ENCODE peak calls at places on chromosome 19, in five cellular contexts. L is uterus, I is Peyer's patch, C is tibial nerve, A is transverse colon. J is an unnamed sample.

GRCh38 chr19:43634877-43635560 is 4.6 kb downstream of the CADM4 start:
- DNase-seq in L (no peak), I (no peak), C (no peak), A (no peak), J (no peak)

GRCh38 chr19:15421726-15422260 is 3.0 kb upstream of the AKAP8L start:
- DNase-seq in L (no peak), I (peak), C (no peak), A (no peak), J (no peak)

GRCh38 chr19:6186435-6186834 is 51.0 kb downstream of the ACSBG2 start:
- DNase-seq in L (no peak), I (no peak), C (peak), A (no peak), J (no peak)

GRCh38 chr19:47581605-47582319 is 8.8 kb upstream of the ZNF541 start:
- DNase-seq in L (no peak), I (no peak), C (no peak), A (no peak), J (no peak)

GRCh38 chr19:32809254-32809653 is 60.3 kb downstream of the SLC7A9 start:
- DNase-seq in L (no peak), I (no peak), C (no peak), A (no peak), J (no peak)

GRCh38 chr19:16033136-16033530 is 43.2 kb upstream of the TPM4 start:
- DNase-seq in L (no peak), I (no peak), C (no peak), A (no peak), J (no peak)

GRCh38 chr19:33515921-33516320 is 5.7 kb downstream of the PEPD start:
- DNase-seq in L (no peak), I (no peak), C (no peak), A (no peak), J (no peak)

GRCh38 chr19:29665826-29666633 is 769 bp downstream of the PLEKHF1 start:
- DNase-seq in L (peak), I (no peak), C (no peak), A (peak), J (no peak)

GRCh38 chr19:31257025-31257424 is 92.2 kb downstream of the TSHZ3 start:
- DNase-seq in L (no peak), I (no peak), C (no peak), A (no peak), J (no peak)

GRCh38 chr19:5718579-5719273 is 1.2 kb downstream of the LONP1 start:
- DNase-seq in L (no peak), I (no peak), C (no peak), A (no peak), J (no peak)

GRCh38 chr19:49809155-49809986 is 3.7 kb downstream of the FUZ start:
- DNase-seq in L (peak), I (no peak), C (peak), A (peak), J (no peak)

GRCh38 chr19:43524922-43525835 is 1.8 kb downstream of the ETHE1 start:
- DNase-seq in L (peak), I (peak), C (peak), A (peak), J (peak)

GRCh38 chr19:16117594-16118033 is 5.9 kb downstream of the RAB8A start:
- DNase-seq in L (no peak), I (no peak), C (no peak), A (peak), J (no peak)

GRCh38 chr19:751501-752341 is 809 bp downstream of the MISP start:
- DNase-seq in L (no peak), I (peak), C (no peak), A (peak), J (peak)

GRCh38 chr19:1205114-1206062 is at the start of gene STK11:
- DNase-seq in L (peak), I (peak), C (peak), A (peak), J (peak)

GRCh38 chr19:16031872-16032200 is 44.5 kb upstream of the TPM4 start:
- DNase-seq in L (no peak), I (no peak), C (no peak), A (no peak), J (no peak)

GRCh38 chr19:1472227-1473055 is 6.6 kb downstream of the C19orf25 start:
- DNase-seq in L (no peak), I (no peak), C (no peak), A (no peak), J (no peak)

GRCh38 chr19:55232986-55233385 is 4.4 kb upstream of the TMEM86B start:
- DNase-seq in L (no peak), I (no peak), C (no peak), A (no peak), J (no peak)

GRCh38 chr19:14516746-14517438 is 1.3 kb downstream of the DNAJB1 start:
- DNase-seq in L (no peak), I (peak), C (no peak), A (peak), J (no peak)

GRCh38 chr19:6264077-6264445 is 15.7 kb downstream of the MLLT1 start:
- DNase-seq in L (no peak), I (no peak), C (no peak), A (no peak), J (no peak)

GRCh38 chr19:54674021-54674617 is 11.3 kb downstream of the LILRB4 start:
- DNase-seq in L (no peak), I (no peak), C (no peak), A (no peak), J (peak)

GRCh38 chr19:29928831-29929230 is 13.2 kb upstream of the URI1 start:
- DNase-seq in L (no peak), I (no peak), C (no peak), A (no peak), J (no peak)

GRCh38 chr19:35773020-35773809 is 2.1 kb upstream of the ARHGAP33 start:
- DNase-seq in L (no peak), I (no peak), C (no peak), A (no peak), J (peak)

GRCh38 chr19:5618591-5618990 is 4.0 kb downstream of the SAFB2 start:
- DNase-seq in L (no peak), I (no peak), C (no peak), A (no peak), J (no peak)

GRCh38 chr19:58118979-58119733 is 21.1 kb upstream of the ZSCAN18 start:
- DNase-seq in L (no peak), I (no peak), C (no peak), A (no peak), J (no peak)

GRCh38 chr19:33442706-33443105 is 69.2 kb downstream of the CEBPG start:
- DNase-seq in L (no peak), I (no peak), C (no peak), A (no peak), J (no peak)

GRCh38 chr19:58428617-58429016 is 11.3 kb downstream of the ZNF132 start:
- DNase-seq in L (no peak), I (no peak), C (no peak), A (no peak), J (no peak)

GRCh38 chr19:19443902-19444693 is 38.6 kb downstream of the GATAD2A start:
- DNase-seq in L (no peak), I (no peak), C (no peak), A (no peak), J (no peak)

GRCh38 chr19:53809518-53810186 is 14.5 kb downstream of the NLRP12 start:
- DNase-seq in L (no peak), I (no peak), C (no peak), A (no peak), J (no peak)

GRCh38 chr19:46955114-46955812 is 64.4 kb upstream of the NPAS1 start:
- DNase-seq in L (no peak), I (no peak), C (no peak), A (no peak), J (no peak)

DNA sequence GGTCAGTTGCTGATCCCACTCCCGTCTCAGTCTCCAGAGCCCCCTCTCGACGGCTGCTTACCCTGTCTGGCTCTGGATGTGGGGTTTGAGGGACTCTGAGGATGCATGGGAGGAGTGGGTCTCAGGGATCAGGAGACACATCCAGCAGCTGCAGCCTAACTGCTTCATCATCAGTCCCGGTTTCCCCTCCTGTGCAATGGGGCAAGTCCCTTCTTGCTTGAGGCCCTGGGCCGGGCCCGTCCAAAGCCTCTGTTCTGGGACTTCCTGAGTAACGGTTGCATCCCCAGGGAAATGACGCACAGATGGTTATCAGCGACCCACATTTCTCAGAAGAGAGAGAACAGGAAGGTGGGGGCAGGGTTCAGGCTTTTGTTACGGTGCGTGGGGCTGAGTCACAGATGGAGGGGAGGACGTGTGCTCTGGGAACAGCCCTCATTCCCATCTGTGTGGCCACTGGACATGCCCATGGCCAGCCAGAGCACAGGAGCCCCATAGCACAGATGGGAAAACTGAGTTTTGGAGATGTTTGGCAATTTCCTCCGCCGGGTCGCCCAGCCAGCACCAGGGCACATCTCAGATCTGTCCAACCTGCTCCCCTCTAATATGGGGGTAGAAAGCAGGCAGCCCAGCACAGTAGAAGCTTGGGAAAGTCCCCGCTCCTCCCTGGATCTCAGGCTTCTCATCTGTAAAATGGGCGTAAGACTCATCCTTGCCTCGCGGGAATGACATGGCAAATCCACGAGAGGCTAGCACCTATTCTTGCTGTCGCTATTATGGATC is 19.3 kb downstream of the GNA15 start:
- DNase-seq in L (peak), I (no peak), C (peak), A (peak), J (peak)
- TF ChIP-seq POLR2A in L (no peak), I (peak), C (no peak), A (peak), J (peak)

GRCh38 chr19:17488593-17489391 is 18.5 kb downstream of the SLC27A1 start:
- DNase-seq in L (peak), I (peak), C (no peak), A (peak), J (no peak)
- TF ChIP-seq POLR2A in L (no peak), I (peak), C (no peak), A (no peak), J (no peak)

GRCh38 chr19:38850976-38851621 is 1.3 kb upstream of the HNRNPL start:
- DNase-seq in L (peak), I (peak), C (no peak), A (peak), J (no peak)
- TF ChIP-seq POLR2A in L (no peak), I (no peak), C (no peak), A (no peak), J (peak)

GRCh38 chr19:48646192-48646911 is 365 bp upstream of the CA11 start:
- DNase-seq in L (peak), I (peak), C (peak), A (peak), J (peak)
- TF ChIP-seq POLR2A in L (no peak), I (peak), C (no peak), A (peak), J (no peak)

DNA sequence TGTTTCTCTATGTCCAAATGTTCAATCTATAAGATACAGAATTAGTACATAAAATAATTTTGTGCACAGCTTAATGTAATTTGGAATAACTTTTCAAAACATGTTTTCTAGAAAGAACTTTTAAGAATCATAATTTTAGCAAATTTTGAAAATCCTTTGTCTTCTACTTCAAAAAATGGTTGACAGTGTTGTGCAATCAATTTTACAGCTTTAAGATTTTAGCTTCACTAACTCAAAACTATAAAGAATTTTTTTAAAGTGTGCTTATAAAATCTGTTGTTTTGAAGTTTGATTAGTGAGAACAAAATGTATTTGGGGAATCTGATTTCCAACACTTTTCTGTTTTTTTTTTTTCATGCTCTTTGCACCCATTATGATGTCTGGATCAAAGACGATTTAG is 12.7 kb upstream of the SPACA6 start:
- DNase-seq in L (no peak), I (no peak), C (no peak), A (no peak), J (no peak)
- TF ChIP-seq POLR2A in L (no peak), I (no peak), C (no peak), A (no peak), J (no peak)

GRCh38 chr19:38004100-38004504 is 97.1 kb downstream of the SIPA1L3 start:
- DNase-seq in L (no peak), I (no peak), C (no peak), A (no peak), J (no peak)
- TF ChIP-seq POLR2A in L (no peak), I (no peak), C (no peak), A (no peak), J (no peak)

DNA sequence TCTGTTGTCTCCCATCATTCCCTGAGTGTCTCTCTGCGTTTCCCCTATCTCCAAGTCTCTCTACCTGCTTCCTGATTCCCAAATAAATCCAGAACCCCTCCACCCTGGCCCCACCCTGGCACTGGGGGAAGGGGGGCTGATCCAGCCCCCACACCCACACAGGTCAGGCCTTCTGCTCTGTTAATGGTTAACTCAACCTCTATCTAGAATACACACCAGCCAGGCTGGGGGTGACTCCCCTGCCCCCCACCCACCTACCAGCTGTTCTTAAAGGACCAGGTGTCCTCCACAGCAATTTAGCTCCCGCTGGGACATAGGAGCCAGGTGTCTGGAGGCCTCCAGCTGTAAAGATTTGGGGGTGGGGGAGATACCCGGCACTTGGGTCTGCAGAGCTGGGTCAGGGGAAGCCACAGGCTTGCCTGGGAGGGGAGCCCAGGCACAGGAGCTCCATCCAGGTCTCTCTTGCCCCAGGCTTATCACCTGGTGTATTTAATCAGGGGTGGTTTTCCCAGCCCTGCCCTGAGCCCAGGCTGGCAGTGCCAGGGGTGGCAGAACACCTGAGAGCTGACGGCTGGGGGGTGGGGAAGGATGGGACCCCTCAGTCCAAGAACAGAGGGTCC is 3.9 kb downstream of the IRF2BP1 start:
- DNase-seq in L (no peak), I (peak), C (no peak), A (peak), J (no peak)
- TF ChIP-seq POLR2A in L (no peak), I (no peak), C (no peak), A (no peak), J (no peak)

GRCh38 chr19:8322638-8322997 is 1.3 kb downstream of the RPS28 start:
- DNase-seq in L (no peak), I (no peak), C (no peak), A (no peak), J (no peak)

GRCh38 chr19:8323781-8324185 is 2.5 kb downstream of the RPS28 start:
- DNase-seq in L (no peak), I (no peak), C (no peak), A (no peak), J (no peak)

GRCh38 chr19:8321760-8322637 is 703 bp downstream of the RPS28 start:
- DNase-seq in L (no peak), I (no peak), C (no peak), A (no peak), J (no peak)

GRCh38 chr19:8325454-8325853 is 4.2 kb downstream of the RPS28 start:
- DNase-seq in L (no peak), I (no peak), C (no peak), A (no peak), J (no peak)

DNA sequence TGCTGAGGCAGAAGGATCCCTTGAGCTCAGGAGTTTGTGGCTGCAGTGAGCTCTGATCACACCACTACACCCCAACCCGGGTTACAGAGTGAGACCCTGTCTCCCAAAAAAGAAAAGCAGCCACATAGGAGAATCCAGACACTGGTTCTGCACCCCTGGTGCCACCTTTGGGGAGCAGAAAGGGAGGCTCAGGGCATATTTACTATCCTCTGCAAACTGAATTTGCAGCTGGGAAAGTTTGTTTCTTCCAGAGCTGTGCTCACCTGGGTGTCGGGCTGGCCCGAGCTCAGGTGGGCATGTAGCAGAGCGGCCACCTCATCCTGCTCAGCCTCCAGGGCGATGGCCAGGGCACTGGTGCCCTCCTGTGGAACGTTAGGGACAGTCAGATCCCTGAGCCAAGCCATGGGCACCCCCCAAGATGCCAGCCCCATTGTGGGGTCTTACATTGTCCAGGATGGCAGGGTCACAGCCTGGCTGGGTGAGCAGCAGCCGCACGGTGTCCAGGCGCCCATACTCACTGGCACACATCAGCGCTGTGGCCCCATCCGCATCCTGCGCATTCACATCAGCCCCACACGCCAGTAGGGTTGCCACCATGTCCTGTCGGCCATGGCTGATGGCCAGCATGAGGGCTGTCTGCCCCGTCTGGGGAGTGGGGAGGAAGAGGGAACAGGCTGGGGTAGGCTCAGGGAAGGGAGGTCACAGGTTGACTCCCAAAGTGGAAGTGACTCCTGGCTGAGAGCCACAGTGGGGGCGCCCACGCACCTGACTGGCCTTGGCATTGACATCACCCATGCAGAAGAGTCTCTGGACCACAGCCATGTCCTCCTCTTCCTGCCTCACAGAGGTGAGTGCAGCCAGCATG is 3.1 kb downstream of the RPS28 start:
- DNase-seq in L (peak), I (no peak), C (no peak), A (no peak), J (no peak)
- TF ChIP-seq POLR2A in L (no peak), I (no peak), C (no peak), A (no peak), J (no peak)

DNA sequence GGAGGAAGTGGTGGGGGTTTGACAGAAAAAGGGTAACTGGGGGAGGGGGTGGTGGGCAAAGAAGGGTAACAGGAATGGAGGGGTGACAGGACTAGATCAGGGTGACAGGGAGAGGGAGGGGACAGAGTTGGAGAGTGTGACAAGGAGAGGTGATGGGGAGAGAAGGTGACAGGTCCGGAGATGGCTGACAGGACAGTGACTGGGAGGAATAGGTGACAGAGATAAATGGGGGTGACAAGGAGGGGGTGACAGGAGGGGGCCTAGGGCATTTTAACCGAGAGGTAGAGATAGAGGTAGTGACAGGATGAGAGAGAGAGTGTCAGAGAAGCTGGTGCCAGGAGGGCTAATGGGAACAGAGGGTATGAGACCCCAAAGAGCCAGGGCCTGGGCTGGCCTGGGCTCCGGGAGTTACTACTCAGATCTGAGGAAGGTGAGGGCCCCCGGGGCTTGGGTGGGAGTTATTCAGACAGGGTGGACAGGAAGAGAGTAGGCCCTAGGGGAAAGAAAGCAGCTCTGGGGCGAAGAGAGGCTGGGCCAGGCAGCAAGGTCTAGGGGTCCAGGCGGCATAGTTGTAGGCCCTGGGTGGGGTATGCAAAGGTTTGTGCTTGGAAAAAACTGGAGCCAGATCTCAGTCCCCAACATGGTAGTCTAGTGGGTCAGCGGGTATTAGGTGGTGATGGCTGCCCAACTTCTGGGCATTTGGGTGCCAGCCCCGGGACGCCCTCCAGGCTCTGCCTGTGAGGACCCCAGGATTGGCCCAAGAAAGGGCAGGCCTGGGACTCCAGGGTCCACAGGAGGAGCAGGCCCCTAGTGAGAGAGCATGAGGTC is 680 bp downstream of the CIC start:
- DNase-seq in L (peak), I (peak), C (no peak), A (no peak), J (no peak)
- TF ChIP-seq POLR2A in L (no peak), I (no peak), C (no peak), A (no peak), J (no peak)